ENCODE peak calls at places on chromosomes 13 and 19, in seven cellular contexts. M is AG04450, U is lung, A is MM.1S, F is colonic mucosa, G is astrocyte, O is PC-3. C is an unnamed sample.
A peak's percentile ranks its signal among the peaks of the same experiment; 100 is the strongest.

GRCh38 chr13:42794572-42795275 is 13.3 kb downstream of the FAM216B start:
- DNase-seq in M (no peak), U (no peak), A (no peak), F (no peak), G (peak; percentile 59), O (no peak), C (no peak)

GRCh38 chr13:52455677-52456041 is 381 bp downstream of the CKAP2 start:
- DNase-seq in M (peak; percentile 7), U (peak; percentile 61), A (peak; percentile 42), F (peak; percentile 77), G (no peak), O (peak; percentile 41), C (peak; percentile 67)

GRCh38 chr13:44141725-44142539 is 231.7 kb upstream of the SERP2 start:
- DNase-seq in M (peak; percentile 86), U (peak; percentile 99), A (peak; percentile 87), F (peak; percentile 97), G (peak; percentile 83), O (peak; percentile 93), C (peak; percentile 96)

GRCh38 chr13:45540195-45540594 is 75.3 kb downstream of the ERICH6B start:
- DNase-seq in M (no peak), U (no peak), A (no peak), F (no peak), G (no peak), O (no peak), C (no peak)

GRCh38 chr19:37077615-37077928 is 661 bp upstream of the ZNF420 start:
- DNase-seq in M (no peak), U (no peak), A (no peak), F (no peak), G (no peak), O (peak; percentile 1), C (no peak)

GRCh38 chr13:28583661-28584091 is 75.3 kb upstream of the POMP start:
- DNase-seq in M (no peak), U (no peak), A (no peak), F (no peak), G (no peak), O (no peak), C (no peak)

GRCh38 chr13:113403255-113404104 is 39.5 kb upstream of the GRTP1 start:
- DNase-seq in M (no peak), U (no peak), A (no peak), F (no peak), G (no peak), O (no peak), C (no peak)

GRCh38 chr13:57582032-57582431 is 49.5 kb upstream of the PCDH17 start:
- DNase-seq in M (no peak), U (no peak), A (no peak), F (no peak), G (no peak), O (no peak), C (no peak)

GRCh38 chr13:47897411-47898050 is 103.5 kb downstream of the SUCLA2 start:
- DNase-seq in M (no peak), U (no peak), A (no peak), F (no peak), G (peak; percentile 82), O (peak; percentile 70), C (peak; percentile 75)

GRCh38 chr19:18006895-18007604 is 920 bp upstream of the ARRDC2 start:
- DNase-seq in M (no peak), U (peak; percentile 83), A (peak; percentile 66), F (peak; percentile 87), G (peak; percentile 27), O (peak; percentile 92), C (peak; percentile 81)

GRCh38 chr19:940591-941291 is 14.9 kb downstream of the ARID3A start:
- DNase-seq in M (peak; percentile 49), U (peak; percentile 69), A (no peak), F (peak; percentile 77), G (peak; percentile 47), O (peak; percentile 66), C (peak; percentile 57)

GRCh38 chr13:97134364-97135095 is 87.6 kb upstream of the MBNL2 start:
- DNase-seq in M (no peak), U (no peak), A (no peak), F (no peak), G (peak; percentile 47), O (peak; percentile 25), C (peak; percentile 60)
- H3K4me3 ChIP-seq in M (no peak overlapping the region), U (no peak overlapping the region), A (no peak overlapping the region), F (no peak overlapping the region), G (no peak overlapping the region), O (no peak overlapping the region), C (no peak overlapping the region)

DNA sequence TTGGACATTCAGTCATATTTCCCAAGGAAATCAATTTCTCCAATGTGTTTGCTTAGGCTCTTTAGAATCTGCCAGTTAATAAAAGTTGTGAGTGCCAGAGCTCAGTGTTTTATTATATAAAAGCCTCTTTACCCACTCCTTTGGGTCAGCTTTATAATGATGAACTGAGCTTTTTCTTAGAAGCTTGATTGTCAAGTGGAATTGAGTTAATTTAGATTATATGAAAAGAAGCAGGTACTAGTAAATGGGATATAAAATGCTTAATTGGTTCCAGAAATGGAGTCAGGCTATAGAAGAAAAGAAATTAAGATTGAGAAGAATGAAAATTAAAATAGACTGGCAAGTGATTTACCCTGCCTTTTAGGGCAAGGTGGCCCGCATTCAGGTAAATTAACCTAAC is 363.2 kb downstream of the SLITRK6 start:
- DNase-seq in M (no peak), U (no peak), A (no peak), F (no peak), G (no peak), O (no peak), C (no peak)
- TF ChIP-seq CTCF in M (no peak), U (no peak), A (no peak), F (no peak), G (no peak), O (no peak), C (no peak)

GRCh38 chr19:48514123-48514458 is 2.5 kb upstream of the LMTK3 start:
- DNase-seq in M (no peak), U (no peak), A (no peak), F (no peak), G (no peak), O (no peak), C (no peak)
- H3K4me3 ChIP-seq in M (peak overlapping the region; percentile 69), U (no peak overlapping the region), A (peak overlapping the region; percentile 72), F (no peak overlapping the region), G (peak overlapping the region; percentile 52), O (peak overlapping the region; percentile 81), C (no peak overlapping the region)

GRCh38 chr19:50663280-50663790 is 14.1 kb downstream of the C19orf81 start:
- DNase-seq in M (no peak), U (no peak), A (no peak), F (no peak), G (no peak), O (peak; percentile 54), C (no peak)
- TF ChIP-seq CTCF in M (peak; percentile 6), U (no peak), A (peak; percentile 3), F (no peak), G (no peak), O (peak; percentile 59), C (no peak)

DNA sequence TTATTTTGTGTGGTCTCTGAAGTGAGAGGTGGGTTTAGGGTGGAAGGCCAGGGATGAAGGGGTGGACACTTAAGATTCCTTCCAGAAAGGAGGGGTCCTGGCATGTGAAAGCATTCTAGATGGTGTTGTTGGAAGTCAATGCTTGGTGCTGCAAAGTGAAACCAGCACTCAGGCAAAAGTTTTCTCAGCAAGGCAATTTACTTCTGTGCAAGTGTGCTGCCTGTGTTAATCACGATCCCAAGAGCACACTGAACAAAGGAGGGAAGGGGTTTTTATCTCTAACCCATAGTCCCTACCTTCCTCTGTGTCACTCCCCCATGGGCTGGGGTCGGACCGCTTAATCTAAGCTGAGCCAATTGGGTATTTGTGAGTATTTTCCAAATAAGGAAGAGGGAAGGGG is 1.3 kb downstream of the ZNF134 start:
- DNase-seq in M (no peak), U (no peak), A (no peak), F (no peak), G (no peak), O (no peak), C (peak; percentile 3)
- H3K4me3 ChIP-seq in M (peak overlapping the region; percentile 97), U (no peak overlapping the region), A (no peak overlapping the region), F (no peak overlapping the region), G (peak overlapping the region; percentile 96), O (peak overlapping the region; percentile 91), C (peak overlapping the region; percentile 1)

C was measured in choroid plexus epithelial cell.